ENCODE peak calls at places on chromosomes 13 and 19, in seven cellular contexts. C is activated T-cell treated with anti-CD3 and anti-CD28 coated beads, Interleukin-2, amount 50 U/mL, for 72 hours; O is stimulated activated effector memory CD8-positive, alpha-beta T cell treated with anti-CD3 and anti-CD28 coated beads, Interleukin-12 subunit alpha, Interleukin-12 subunit beta, amount 100 ng/mL, for 72 hours; G is stimulated activated CD8-positive, alpha-beta memory T cell treated with anti-CD3 and anti-CD28 coated beads, Interleukin-2, amount 100 ng/mL, for 48 hours; A is Calu3; W is left ventricle myocardium inferior; P is fibroblast of lung. V is an unnamed sample.

GRCh38 chr19:51410950-51411748 is 6.3 kb downstream of the SIGLEC10 start:
- DNase-seq in O (no peak), A (no peak), W (no peak), G (no peak), P (no peak), C (no peak), V (no peak)

GRCh38 chr19:858868-859843 is at the start of gene CFD:
- DNase-seq in G (no peak), A (no peak), P (no peak), C (no peak), O (no peak), W (peak), V (no peak)

GRCh38 chr19:17424743-17425365 is 5.0 kb downstream of the MVB12A start:
- DNase-seq in P (peak), C (peak), G (no peak), A (no peak), O (no peak), W (no peak), V (peak)

GRCh38 chr19:5170329-5170745 is 170.3 kb downstream of the PTPRS start:
- DNase-seq in P (no peak), O (peak), A (peak), C (peak), W (no peak), G (peak), V (peak)

GRCh38 chr19:3403489-3404323 is 37.3 kb downstream of the NFIC start:
- DNase-seq in P (peak), W (peak), C (no peak), G (no peak), O (no peak), A (no peak), V (peak)

GRCh38 chr19:52533901-52534300 is 6.4 kb downstream of the ZNF808 start:
- DNase-seq in A (no peak), C (no peak), P (no peak), O (no peak), W (peak), G (no peak), V (peak)

GRCh38 chr13:23754506-23754905 is 134.7 kb downstream of the MIPEP start:
- DNase-seq in A (no peak), W (no peak), O (no peak), P (no peak), C (no peak), G (no peak), V (no peak)

GRCh38 chr19:13100031-13100588 is 2.5 kb downstream of the LYL1 start:
- DNase-seq in P (peak), G (no peak), O (peak), W (no peak), C (peak), A (no peak), V (no peak)

GRCh38 chr19:13149628-13150186 is 468 bp downstream of the STX10 start:
- DNase-seq in A (no peak), P (peak), W (peak), G (peak), O (no peak), C (no peak), V (peak)

GRCh38 chr19:5926641-5927438 is 12.8 kb downstream of the CAPS start:
- DNase-seq in G (no peak), A (no peak), C (no peak), P (no peak), W (peak), O (no peak), V (no peak)

GRCh38 chr19:19805480-19805879 is 16.1 kb downstream of the ZNF506 start:
- DNase-seq in W (no peak), A (no peak), O (no peak), P (no peak), C (no peak), G (no peak), V (no peak)

GRCh38 chr13:77563110-77563509 is 27.6 kb downstream of the SCEL start:
- DNase-seq in W (no peak), P (peak), G (no peak), C (no peak), O (no peak), A (no peak), V (no peak)

GRCh38 chr13:41668130-41668757 is 210.9 kb downstream of the RGCC start:
- DNase-seq in A (peak), C (peak), P (peak), W (no peak), O (no peak), G (no peak), V (peak)

GRCh38 chr19:47107201-47107952 is 6.2 kb downstream of the ZC3H4 start:
- DNase-seq in A (peak), P (no peak), C (peak), O (peak), G (no peak), W (no peak), V (no peak)

GRCh38 chr19:4972509-4973230 is 3.8 kb downstream of the KDM4B start:
- DNase-seq in P (peak), G (no peak), C (no peak), W (no peak), O (no peak), A (peak), V (peak)